ENCODE peak calls at places on chromosomes 1 and 21, in seven cellular contexts. O is IMR-90, F is mesenchymal stem cell, Y is mesendoderm, N is H9, X is H1, M is trophoblast cell. C is an unnamed sample.

GRCh38 chr1:38204698-38205097 is 158.1 kb upstream of the POU3F1 start:
- DNase-seq in X (no peak), O (no peak), Y (no peak), M (no peak), F (no peak), N (no peak), C (no peak)

GRCh38 chr1:213383465-213383864 is 332.4 kb downstream of the RPS6KC1 start:
- DNase-seq in M (no peak), O (no peak), F (no peak), X (no peak), N (no peak), Y (no peak), C (no peak)

GRCh38 chr1:25871086-25871703 is 4.3 kb downstream of the PAQR7 start:
- DNase-seq in Y (peak; percentile 12), X (no peak), O (no peak), F (no peak), N (no peak), M (no peak), C (no peak)

GRCh38 chr1:170030212-170030611 is 44.3 kb downstream of the KIFAP3 start:
- DNase-seq in O (no peak), F (no peak), X (no peak), N (no peak), M (no peak), Y (no peak), C (no peak)

GRCh38 chr1:62906428-62906886 is 122.5 kb downstream of the ATG4C start:
- DNase-seq in O (peak; percentile 11), N (peak; percentile 41), X (no peak), M (no peak), Y (peak; percentile 33), F (peak; percentile 6), C (peak; percentile 20)

GRCh38 chr1:70324683-70325082 is 29.8 kb downstream of the ANKRD13C start:
- DNase-seq in X (no peak), O (no peak), M (peak; percentile 18), F (no peak), Y (peak; percentile 51), N (no peak), C (no peak)

GRCh38 chr1:18948913-18949688 is 7.4 kb downstream of the IFFO2 start:
- DNase-seq in O (peak; percentile 71), X (no peak), Y (no peak), F (peak; percentile 82), N (no peak), M (no peak), C (no peak)

GRCh38 chr1:211829343-211830054 is 1.1 kb downstream of the LPGAT1 start:
- DNase-seq in N (peak; percentile 65), F (peak; percentile 78), Y (peak; percentile 80), X (no peak), M (peak; percentile 2), O (no peak), C (peak; percentile 18)

GRCh38 chr1:3173113-3173745 is 104.2 kb downstream of the PRDM16 start:
- DNase-seq in Y (no peak), F (no peak), M (no peak), X (no peak), N (no peak), O (no peak), C (no peak)

GRCh38 chr1:27284425-27285287 is 37.3 kb upstream of the TMEM222 start:
- DNase-seq in Y (peak; percentile 78), F (peak; percentile 79), X (no peak), M (peak; percentile 74), O (peak; percentile 76), N (peak; percentile 82), C (peak; percentile 76)

GRCh38 chr21:36433011-36433709 is 46.8 kb downstream of the CLDN14 start:
- DNase-seq in N (no peak), Y (no peak), O (no peak), M (no peak), F (no peak), X (no peak), C (no peak)

GRCh38 chr1:67142931-67143330 is 8.2 kb upstream of the C1orf141 start:
- DNase-seq in N (no peak), M (no peak), O (no peak), X (no peak), Y (no peak), F (no peak), C (no peak)

GRCh38 chr1:187961895-187962294 is 1133.1 kb downstream of the PLA2G4A start:
- DNase-seq in F (no peak), O (no peak), X (no peak), Y (peak; percentile 5), M (no peak), N (no peak), C (no peak)

GRCh38 chr1:161492827-161493226 is 12.4 kb upstream of the FCGR2A start:
- DNase-seq in N (no peak), F (no peak), O (no peak), M (no peak), X (no peak), Y (no peak), C (no peak)

GRCh38 chr1:93328809-93329477 is 16.8 kb upstream of the DR1 start:
- DNase-seq in Y (no peak), N (no peak), F (peak; percentile 63), O (peak; percentile 83), M (no peak), X (no peak), C (no peak)

DNA sequence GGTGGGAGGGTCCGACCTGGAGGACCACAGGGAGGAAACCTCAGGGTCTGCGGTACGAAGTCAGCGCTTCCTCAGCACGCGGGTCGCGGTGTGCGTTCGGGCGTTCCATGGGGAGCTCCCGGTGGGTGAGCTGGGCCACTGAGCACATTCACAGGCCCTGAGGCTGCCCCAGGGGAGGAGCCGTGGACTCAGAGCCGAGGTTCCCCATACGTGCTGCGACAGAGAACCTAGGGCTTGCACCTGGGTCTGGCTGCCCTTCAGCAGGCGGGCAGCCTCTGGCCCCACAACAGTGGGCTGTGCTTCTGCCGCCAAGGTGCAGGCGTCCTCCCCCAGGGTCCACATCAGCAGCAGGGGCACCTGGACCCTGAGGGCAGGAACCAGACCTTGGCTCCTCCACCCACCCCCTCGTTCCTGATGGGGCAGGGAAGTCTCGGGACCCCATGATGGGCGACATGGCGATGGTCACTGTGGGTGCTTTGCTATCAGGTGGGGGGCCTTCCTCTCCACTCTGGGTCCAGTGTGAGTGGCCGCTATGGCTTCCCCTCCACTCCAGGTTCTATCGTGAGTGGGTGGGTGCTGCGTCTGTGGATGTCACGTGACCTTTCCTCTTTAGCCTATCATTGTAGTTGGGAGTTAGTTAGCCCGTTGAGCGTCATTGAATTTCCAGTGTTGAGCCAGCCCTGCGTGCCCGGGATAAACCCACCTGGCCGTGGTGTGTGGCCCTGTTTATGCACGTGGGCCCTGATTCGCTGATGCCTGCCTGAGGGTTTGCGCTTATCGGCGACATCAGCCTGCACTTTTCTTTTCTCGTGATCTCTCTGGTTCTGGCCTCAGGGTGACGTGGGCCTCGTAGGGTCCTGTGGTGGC is 27.9 kb downstream of the FTCD start:
- DNase-seq in M (no peak), Y (no peak), X (no peak), N (no peak), O (no peak), F (no peak), C (no peak)
- H3K4ac ChIP-seq in M (no peak overlapping the region), Y (no peak overlapping the region), X (no peak overlapping the region), N (no peak overlapping the region), O (no peak overlapping the region), F (no peak overlapping the region), C (no peak overlapping the region)

GRCh38 chr1:223715710-223716103 is 3.4 kb downstream of the CAPN2 start:
- DNase-seq in O (no peak), M (no peak), Y (no peak), X (no peak), N (no peak), F (no peak), C (no peak)
- H2AK5ac ChIP-seq in O (peak overlapping the region; percentile 96), M (no peak overlapping the region), Y (no peak overlapping the region), X (no peak overlapping the region), N (no peak overlapping the region), F (no peak overlapping the region), C (no peak overlapping the region)

GRCh38 chr1:207633226-207633625 is 11.7 kb upstream of the CR1L start:
- DNase-seq in X (no peak), M (no peak), F (no peak), N (no peak), O (no peak), Y (no peak), C (no peak)

GRCh38 chr1:207626972-207627337 is 18.0 kb upstream of the CR1L start:
- DNase-seq in Y (no peak), O (no peak), M (no peak), F (no peak), N (no peak), X (no peak), C (no peak)

GRCh38 chr1:207627496-207627895 is 17.4 kb upstream of the CR1L start:
- DNase-seq in X (no peak), M (no peak), N (no peak), O (no peak), Y (no peak), F (no peak), C (no peak)

GRCh38 chr1:207628776-207629175 is 16.2 kb upstream of the CR1L start:
- DNase-seq in X (no peak), M (no peak), N (no peak), F (no peak), O (no peak), Y (no peak), C (no peak)

DNA sequence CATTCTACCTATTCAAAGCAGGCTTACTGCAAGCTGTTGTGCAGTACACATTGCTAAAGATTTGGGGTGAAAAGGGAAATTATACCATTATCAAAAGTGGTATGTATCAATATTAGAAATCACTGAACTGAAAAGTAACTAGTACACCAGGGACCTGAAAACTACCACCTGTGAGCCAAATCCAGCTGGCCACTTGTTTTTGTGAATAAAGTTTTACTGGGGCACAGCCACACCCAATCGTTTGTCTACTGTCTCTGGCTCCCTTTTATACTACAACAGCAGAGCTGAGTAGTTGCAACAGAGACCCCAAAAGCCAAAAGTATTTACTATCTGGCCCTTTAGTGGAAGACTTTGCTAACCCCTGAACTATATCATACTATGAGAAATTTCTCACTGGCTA is 13.8 kb upstream of the CR1L start:
- DNase-seq in X (no peak), O (no peak), N (no peak), M (no peak), Y (no peak), F (no peak), C (no peak)
- H3K4me1 ChIP-seq in X (no peaks in the 10 kb centered on the region), O (no peaks in the 10 kb centered on the region), N (peaks cover 9% of the 10 kb centered on the region), M (no peaks in the 10 kb centered on the region), Y (no peaks in the 10 kb centered on the region), F (no peaks in the 10 kb centered on the region), C (peaks cover 6% of the 10 kb centered on the region)

DNA sequence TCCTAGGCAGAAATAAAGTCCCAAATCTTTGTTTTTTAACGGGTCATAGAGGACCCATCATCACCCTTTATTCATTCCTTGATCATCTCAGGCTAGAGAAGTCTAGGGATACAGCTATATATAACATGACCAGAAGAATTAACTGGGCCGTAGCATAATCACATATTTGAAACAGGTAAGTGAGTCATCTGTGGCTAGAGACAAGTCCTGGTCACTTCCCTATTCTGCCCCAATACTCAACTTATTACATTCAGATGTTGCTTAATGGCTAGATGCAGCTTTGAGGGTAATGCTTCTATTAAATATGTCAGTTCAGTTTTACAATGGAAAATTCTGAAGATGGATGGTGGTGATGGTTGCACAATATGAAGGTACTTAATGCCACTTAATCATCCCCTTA is 47.0 kb downstream of the EXO1 start:
- DNase-seq in Y (no peak), M (no peak), X (no peak), F (no peak), N (no peak), O (no peak), C (no peak)
- H3K4ac ChIP-seq in Y (no peak overlapping the region), M (no peak overlapping the region), X (no peak overlapping the region), F (no peak overlapping the region), N (no peak overlapping the region), O (no peak overlapping the region), C (no peak overlapping the region)

C was measured in neuronal stem cell.